ENCODE peak calls at places on chromosome 13, in six cellular contexts. V is nephron progenitor cell; Y is activated T-helper 2 cell treated with anti-CD3 and anti-CD28 coated beads, Interferon-gamma antibody, Interleukin-2, Interleukin-4, amounts not matched to agents 10 μg/mL and 5 μg/mL and 100 μg/mL, durations not matched to agents 14 hours and 24 hours and 36 hours; F is ELF-1; H is GM12865; W is head of caudate nucleus. M is an unnamed sample.

GRCh38 chr13:62300021-62300420 is 884.4 kb upstream of the PCDH20 start:
- DNase-seq in W (no peak), Y (no peak), H (no peak), F (no peak), V (no peak), M (no peak)

GRCh38 chr13:99265823-99266426 is 7.7 kb upstream of the GPR18 start:
- DNase-seq in W (peak), Y (no peak), F (no peak), H (peak), V (no peak), M (peak)

GRCh38 chr13:109842521-109842920 is 56.1 kb upstream of the IRS2 start:
- DNase-seq in F (no peak), Y (no peak), W (no peak), H (no peak), V (no peak), M (no peak)

GRCh38 chr13:33313504-33313903 is 27.9 kb upstream of the STARD13 start:
- DNase-seq in V (no peak), H (no peak), Y (no peak), F (no peak), W (no peak), M (no peak)

GRCh38 chr13:27006519-27007161 is 165.0 kb downstream of the USP12 start:
- DNase-seq in F (peak), W (peak), V (no peak), Y (no peak), H (no peak), M (peak)

GRCh38 chr13:28568286-28568685 is 73.4 kb upstream of the FLT1 start:
- DNase-seq in V (no peak), H (peak), F (no peak), Y (no peak), W (peak), M (peak)

GRCh38 chr13:30477346-30478235 is 11.9 kb upstream of the HMGB1 start:
- DNase-seq in Y (no peak), H (peak), V (no peak), W (no peak), F (peak), M (no peak)

GRCh38 chr13:71786815-71787214 is 80.2 kb downstream of the DACH1 start:
- DNase-seq in Y (no peak), V (no peak), F (peak), W (no peak), H (no peak), M (no peak)

GRCh38 chr13:49836516-49836915 is 44.0 kb upstream of the KPNA3 start:
- DNase-seq in F (peak), H (no peak), V (peak), W (no peak), Y (no peak), M (no peak)

GRCh38 chr13:80116107-80116506 is 224.8 kb downstream of the SPRY2 start:
- DNase-seq in Y (no peak), V (no peak), F (no peak), H (no peak), W (peak), M (peak)

GRCh38 chr13:73064991-73065390 is 6.2 kb downstream of the KLF5 start:
- DNase-seq in Y (no peak), W (no peak), H (no peak), F (no peak), V (no peak), M (no peak)

GRCh38 chr13:99282264-99283231 is 24.4 kb upstream of the GPR18 start:
- DNase-seq in Y (no peak), F (no peak), H (peak), W (no peak), V (no peak), M (no peak)

GRCh38 chr13:43831088-43831487 is 44.3 kb upstream of the ENOX1 start:
- DNase-seq in F (no peak), Y (no peak), V (no peak), H (no peak), W (no peak), M (peak)

GRCh38 chr13:110308377-110309158 is 1.5 kb downstream of the COL4A2 start:
- DNase-seq in H (no peak), V (peak), W (no peak), F (peak), Y (no peak), M (no peak)

GRCh38 chr13:36839281-36839680 is 20.3 kb downstream of the RFXAP start:
- DNase-seq in V (no peak), H (no peak), W (no peak), Y (no peak), F (no peak), M (no peak)

GRCh38 chr13:48221301-48222190 is 11.5 kb upstream of the ITM2B start:
- DNase-seq in V (no peak), F (no peak), H (no peak), Y (no peak), W (no peak), M (no peak)

GRCh38 chr13:37074703-37075102 is 15.2 kb upstream of the SUPT20H start:
- DNase-seq in Y (no peak), W (no peak), H (no peak), V (no peak), F (no peak), M (peak)

GRCh38 chr13:65292488-65292901 is 1937.6 kb downstream of the PCDH9 start:
- DNase-seq in W (peak), V (no peak), H (no peak), Y (no peak), F (peak), M (peak)

GRCh38 chr13:104953588-104953987 is 1581.9 kb downstream of the EFNB2 start:
- DNase-seq in F (no peak), V (no peak), Y (no peak), W (no peak), H (no peak), M (no peak)

GRCh38 chr13:37944476-37945442 is 75.2 kb upstream of the TRPC4 start:
- DNase-seq in V (no peak), F (no peak), H (no peak), W (no peak), Y (no peak), M (peak)

GRCh38 chr13:58452123-58452623 is 820.6 kb downstream of the PCDH17 start:
- DNase-seq in H (no peak), F (peak), V (no peak), Y (no peak), W (no peak), M (no peak)

GRCh38 chr13:48158915-48159314 is 64.0 kb upstream of the MED4 start:
- DNase-seq in F (no peak), V (no peak), W (no peak), H (no peak), Y (no peak), M (no peak)

GRCh38 chr13:37446503-37446902 is 152.1 kb downstream of the POSTN start:
- DNase-seq in H (no peak), V (no peak), F (no peak), Y (no peak), W (no peak), M (peak)

GRCh38 chr13:51628059-51628852 is 44.0 kb downstream of the WDFY2 start:
- DNase-seq in V (no peak), W (no peak), H (no peak), F (no peak), Y (no peak), M (no peak)

GRCh38 chr13:33611016-33611805 is 206.7 kb upstream of the RFC3 start:
- DNase-seq in F (no peak), W (peak), V (peak), H (no peak), Y (no peak), M (peak)

GRCh38 chr13:102799544-102800144 is 725 bp downstream of the BIVM start:
- DNase-seq in Y (peak), F (no peak), W (peak), H (peak), V (peak), M (peak)

GRCh38 chr13:106610511-106610910 is 42.6 kb upstream of the ARGLU1 start:
- DNase-seq in Y (no peak), W (no peak), H (no peak), F (no peak), V (no peak), M (peak)

GRCh38 chr13:79527698-79528097 is 46.7 kb downstream of the NDFIP2 start:
- DNase-seq in Y (no peak), W (no peak), F (no peak), H (no peak), V (no peak), M (no peak)

GRCh38 chr13:108305655-108306054 is 36.1 kb downstream of the TNFSF13B start:
- DNase-seq in W (no peak), Y (no peak), F (no peak), H (no peak), V (no peak), M (no peak)